ENCODE peak calls at places on chromosomes 2 and 18, in four cellular contexts. J is mesendoderm, I is H1, S is H9. P is an unnamed sample.

GRCh38 chr2:207530160-207531023 is 630 bp downstream of the CREB1 start:
- DNase-seq in I (no peak), S (no peak), J (peak; percentile 51), P (no peak)

GRCh38 chr2:160338891-160339290 is 138.8 kb upstream of the ITGB6 start:
- DNase-seq in J (peak; percentile 33), S (no peak), I (no peak), P (peak; percentile 53)

GRCh38 chr2:219578811-219579210 is 6.7 kb downstream of the INHA start:
- DNase-seq in J (no peak), I (no peak), S (no peak), P (peak; percentile 36)

GRCh38 chr18:32899819-32900218 is 127.0 kb upstream of the KLHL14 start:
- DNase-seq in J (no peak), S (no peak), I (no peak), P (peak; percentile 4)

GRCh38 chr2:172438064-172438421 is 10.7 kb downstream of the ITGA6 start:
- DNase-seq in S (no peak), I (no peak), J (no peak), P (peak; percentile 22)

GRCh38 chr2:8754056-8754790 is 72.4 kb downstream of the ID2 start:
- DNase-seq in I (no peak), S (no peak), J (no peak), P (peak; percentile 17)

GRCh38 chr18:56210466-56210865 is 427.9 kb downstream of the TXNL1 start:
- DNase-seq in J (no peak), S (no peak), I (no peak), P (no peak)

GRCh38 chr18:13612111-13612997 is 114.0 kb downstream of the FAM210A start:
- DNase-seq in I (no peak), J (peak; percentile 70), S (no peak), P (no peak)

GRCh38 chr2:44793322-44793870 is 148.1 kb upstream of the SIX3 start:
- DNase-seq in I (no peak), J (peak; percentile 69), S (no peak), P (peak; percentile 14)

GRCh38 chr2:101823347-101823791 is 125.9 kb downstream of the MAP4K4 start:
- DNase-seq in S (peak; percentile 75), J (peak; percentile 84), I (no peak), P (peak; percentile 82)

GRCh38 chr2:224729435-224729834 is 13.3 kb upstream of the CCDC195 start:
- DNase-seq in J (no peak), I (no peak), S (no peak), P (no peak)

DNA sequence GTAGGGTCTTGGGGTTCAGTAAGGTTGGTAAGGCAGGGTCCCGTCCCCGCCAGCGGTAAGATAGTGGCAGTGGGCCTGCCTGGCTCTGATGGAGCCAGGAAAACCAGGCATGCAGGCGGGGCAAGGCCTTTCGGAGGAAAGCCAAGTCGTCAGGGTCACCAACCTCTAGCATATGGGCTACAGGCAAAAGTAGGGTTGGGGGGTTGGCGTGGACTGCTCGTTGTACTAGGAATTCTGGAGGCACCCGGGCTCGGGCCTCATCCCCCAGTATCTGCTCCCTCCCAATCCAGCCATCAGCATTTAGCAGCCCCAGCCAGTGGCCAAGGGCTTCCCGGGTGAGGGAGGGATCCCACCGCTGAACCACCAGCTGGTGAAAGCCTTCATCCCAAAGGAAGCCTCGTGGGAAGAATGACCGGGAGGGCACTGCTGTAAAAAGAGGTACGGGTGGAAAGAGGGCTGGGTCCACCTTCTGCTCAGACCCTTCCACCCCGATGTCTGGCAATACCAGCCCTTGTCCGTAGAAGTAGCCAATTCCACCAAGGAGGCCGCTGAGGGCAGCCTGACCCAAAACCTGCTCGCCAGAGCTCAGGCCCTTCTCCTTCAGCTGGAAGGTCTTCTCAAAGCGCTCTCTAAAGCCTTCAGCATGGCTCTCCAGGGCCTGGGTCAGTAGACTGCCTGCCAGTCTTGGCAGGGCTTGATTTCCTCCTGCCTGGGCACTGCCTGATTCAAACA is 3.0 kb downstream of the MOGS start:
- DNase-seq in J (no peak), S (no peak), I (no peak), P (no peak)
- H3K56ac ChIP-seq in J (no peak overlapping the region), S (no peak overlapping the region), I (no peak overlapping the region), P (no peak overlapping the region)

DNA sequence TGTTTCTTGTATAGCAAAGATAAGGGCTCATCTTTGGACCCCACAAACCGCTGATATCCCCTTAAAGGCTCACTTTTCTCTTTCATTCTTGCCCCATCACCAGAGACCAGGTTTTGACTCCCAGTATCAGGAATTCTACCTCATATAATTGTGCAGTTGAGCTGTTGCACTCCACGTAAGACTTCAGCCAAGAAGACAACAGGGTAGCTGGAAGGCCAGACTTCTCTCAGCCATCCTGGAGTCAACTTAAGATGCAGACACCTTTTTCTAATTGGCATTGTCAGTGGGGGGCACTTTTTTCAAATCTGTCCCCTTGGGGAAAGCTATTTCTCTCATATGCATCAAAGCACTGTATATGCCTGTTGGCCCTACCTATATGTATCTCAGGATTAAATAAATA is 77.8 kb upstream of the GALNT5 start:
- DNase-seq in S (no peak), J (no peak), I (no peak), P (no peak)
- H3K56ac ChIP-seq in S (no peak overlapping the region), J (no peak overlapping the region), I (no peak overlapping the region), P (no peak overlapping the region)

DNA sequence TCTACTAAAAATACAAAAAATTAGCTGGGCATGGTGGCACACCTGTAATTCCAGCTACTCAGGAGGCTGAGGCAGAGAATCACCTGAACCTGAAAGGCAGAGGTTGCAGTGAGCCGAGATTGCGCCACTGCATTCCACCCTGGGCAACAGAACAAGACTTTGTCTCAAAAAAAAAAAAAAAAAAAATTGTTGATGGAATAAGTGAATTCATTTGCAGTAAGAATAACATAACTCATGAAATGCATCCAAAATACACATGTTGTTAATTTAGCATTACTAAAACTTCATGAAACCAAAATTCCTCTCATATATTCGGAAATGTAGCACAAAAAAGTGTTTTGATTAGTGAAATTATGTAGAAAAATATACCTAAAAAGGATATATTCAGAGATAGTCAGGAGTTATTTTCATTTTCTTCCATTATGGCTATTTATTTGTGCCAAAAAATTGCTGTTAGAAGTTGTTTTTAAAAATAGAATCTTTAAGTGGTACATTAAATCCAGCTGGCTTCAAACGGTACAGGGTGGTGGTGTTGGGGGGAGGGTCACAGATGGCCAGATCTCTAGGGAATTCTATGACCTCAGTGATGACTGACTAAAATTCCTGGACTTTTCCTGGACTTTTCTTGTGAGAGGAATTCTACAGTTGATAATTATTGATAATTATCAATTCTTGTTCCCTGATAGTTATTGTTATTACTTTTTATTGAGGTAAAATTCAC is 78.2 kb upstream of the UGP2 start:
- DNase-seq in J (no peak), I (no peak), S (no peak), P (peak; percentile 28)
- H3K56ac ChIP-seq in J (no peak overlapping the region), I (no peak overlapping the region), S (no peak overlapping the region), P (no peak overlapping the region)

GRCh38 chr2:148527488-148528340 is 116.8 kb upstream of the EPC2 start:
- DNase-seq in I (no peak), S (peak; percentile 17), J (no peak), P (no peak)
- H3K56ac ChIP-seq in I (no peak overlapping the region), S (no peak overlapping the region), J (no peak overlapping the region), P (no peak overlapping the region)

DNA sequence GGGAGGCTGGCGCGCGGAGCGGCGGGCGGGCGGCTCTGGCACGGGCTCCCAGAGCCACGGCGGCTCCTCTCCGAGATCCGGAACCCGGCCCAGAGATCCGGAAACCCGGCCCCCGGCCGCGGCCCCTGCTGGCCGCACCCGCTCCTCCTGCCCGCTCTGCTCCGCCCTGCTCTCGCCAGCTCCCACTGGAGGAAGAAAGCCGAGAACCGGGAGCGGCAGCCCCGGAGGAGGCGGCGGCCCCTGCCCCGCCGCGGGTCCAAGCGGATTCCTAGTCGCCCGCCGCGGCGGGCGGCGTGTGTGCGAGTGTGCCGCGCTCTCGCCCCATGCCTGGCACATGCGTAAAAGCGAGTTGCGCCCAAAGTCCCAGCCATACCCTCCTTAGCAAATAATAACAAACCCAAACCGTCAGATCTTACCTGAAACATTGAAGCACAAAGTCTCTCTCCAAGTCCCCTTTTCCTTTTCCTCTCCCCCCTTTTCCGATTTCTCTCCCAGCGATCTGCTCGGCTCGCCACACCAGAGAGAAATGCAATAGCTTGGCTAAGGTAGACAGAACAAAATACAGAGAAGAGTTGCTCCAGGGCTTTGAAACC is 108.7 kb upstream of the KCTD1 start:
- DNase-seq in S (peak; percentile 55), I (no peak), J (peak; percentile 79), P (peak; percentile 36)
- H3K56ac ChIP-seq in S (no peak overlapping the region), I (no peak overlapping the region), J (peak overlapping the region; percentile 94), P (no peak overlapping the region)

GRCh38 chr2:66110071-66110470 is 324.9 kb upstream of the MEIS1 start:
- DNase-seq in I (no peak), J (no peak), S (no peak), P (no peak)

GRCh38 chr2:66113116-66113515 is 321.8 kb upstream of the MEIS1 start:
- DNase-seq in S (no peak), I (no peak), J (no peak), P (no peak)

GRCh38 chr2:66109419-66109818 is 325.5 kb upstream of the MEIS1 start:
- DNase-seq in S (no peak), I (no peak), J (no peak), P (no peak)

GRCh38 chr2:66110646-66111045 is 324.3 kb upstream of the MEIS1 start:
- DNase-seq in I (no peak), S (no peak), J (no peak), P (no peak)

DNA sequence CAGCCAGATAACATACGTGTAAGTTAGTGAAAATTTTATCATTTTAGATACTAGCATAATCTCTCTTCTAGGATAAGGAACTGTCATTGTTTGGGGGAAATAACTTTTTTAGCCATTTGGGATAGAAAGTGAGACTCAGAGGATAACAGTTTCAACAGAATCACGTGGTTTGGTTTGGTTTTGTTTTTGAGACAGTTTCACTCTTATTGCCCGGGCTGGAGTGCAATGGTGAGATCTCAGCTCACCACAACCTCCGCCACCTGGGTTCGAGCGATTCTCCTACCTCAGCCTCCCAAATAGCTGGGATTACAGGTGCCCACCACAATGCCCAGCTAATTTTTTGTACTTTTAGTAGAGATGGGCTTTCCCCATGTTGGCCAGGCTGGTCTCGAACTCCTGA is 323.2 kb upstream of the MEIS1 start:
- DNase-seq in I (no peak), J (no peak), S (no peak), P (no peak)
- H3K56ac ChIP-seq in I (no peak overlapping the region), J (no peak overlapping the region), S (no peak overlapping the region), P (no peak overlapping the region)

GRCh38 chr2:169031202-169031601 is at the start of gene ABCB11:
- DNase-seq in S (no peak), J (no peak), I (no peak), P (no peak)
- H3K56ac ChIP-seq in S (no peak within 1 kb of the TSS), J (no peak within 1 kb of the TSS), I (no peak within 1 kb of the TSS), P (no peak within 1 kb of the TSS)

GRCh38 chr2:116804901-116805300 is 1009.6 kb upstream of the DDX18 start:
- DNase-seq in J (no peak), I (no peak), S (no peak), P (no peak)

DNA sequence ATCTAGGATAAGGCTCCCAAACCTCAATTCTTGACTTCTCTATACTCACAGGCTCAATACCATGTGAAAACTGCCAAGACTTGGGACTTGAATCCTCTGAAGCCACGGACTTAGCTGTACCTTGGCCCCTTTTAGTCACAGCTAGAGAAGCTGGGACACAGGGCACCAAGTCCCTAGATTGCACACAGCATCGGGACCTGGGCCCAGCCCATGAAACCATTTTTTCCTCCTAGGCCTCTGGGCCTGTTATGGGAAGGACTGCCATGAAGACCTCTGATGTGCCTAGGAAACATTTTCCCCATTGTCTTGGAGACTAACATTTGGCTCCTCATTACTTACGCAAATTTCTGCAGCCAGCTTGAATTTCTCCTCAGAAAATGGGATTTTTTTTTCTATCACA is 1011.8 kb upstream of the DDX18 start:
- DNase-seq in I (no peak), S (no peak), J (no peak), P (no peak)
- H3K56ac ChIP-seq in I (no peak overlapping the region), S (no peak overlapping the region), J (no peak overlapping the region), P (no peak overlapping the region)

GRCh38 chr2:218444692-218445357 is 25.9 kb downstream of the VIL1 start:
- DNase-seq in I (no peak), J (no peak), S (no peak), P (no peak)
- H3K56ac ChIP-seq in I (no peak overlapping the region), J (no peak overlapping the region), S (no peak overlapping the region), P (no peak overlapping the region)

GRCh38 chr18:10232062-10232461 is 222.4 kb upstream of the APCDD1 start:
- DNase-seq in I (no peak), S (no peak), J (no peak), P (no peak)
- H3K56ac ChIP-seq in I (no peak overlapping the region), S (no peak overlapping the region), J (no peak overlapping the region), P (no peak overlapping the region)